ENCODE peak calls at places on chromosomes 16 and 17, in four cellular contexts. Y is body of pancreas, Q is IMR-90, F is AG04449. P is an unnamed sample.

GRCh38 chr16:24855678-24856077 is 9.9 kb downstream of the SLC5A11 start:
- DNase-seq in F (no peak), Q (no peak), Y (no peak), P (no peak)

GRCh38 chr16:4317471-4318170 is 1.8 kb downstream of the GLIS2 start:
- DNase-seq in F (no peak), Y (no peak), Q (no peak), P (no peak)

GRCh38 chr16:24541534-24541933 is 2.2 kb downstream of the RBBP6 start:
- DNase-seq in Q (no peak), Y (no peak), F (no peak), P (no peak)

GRCh38 chr17:40605301-40605700 is 40.0 kb upstream of the CCR7 start:
- DNase-seq in Y (no peak), Q (no peak), F (no peak), P (no peak)

GRCh38 chr16:73916839-73917594 is 379.6 kb upstream of the PSMD7 start:
- DNase-seq in Q (no peak), F (no peak), Y (no peak), P (no peak)

GRCh38 chr17:9768381-9768934 is 22.9 kb downstream of the DHRS7C start:
- DNase-seq in Q (peak; percentile 16), Y (no peak), F (no peak), P (no peak)

GRCh38 chr16:2008631-2009301 is 855 bp downstream of the ZNF598 start:
- DNase-seq in Q (peak; percentile 44), Y (no peak), F (no peak), P (no peak)

GRCh38 chr16:67720236-67720635 is 1.1 kb upstream of the GFOD2 start:
- DNase-seq in F (no peak), Q (no peak), Y (no peak), P (no peak)

GRCh38 chr17:38710985-38711384 is 5.9 kb downstream of the MLLT6 start:
- DNase-seq in Q (no peak), F (no peak), Y (no peak), P (no peak)

GRCh38 chr17:61469949-61470348 is 17.7 kb downstream of the TBX4 start:
- DNase-seq in F (no peak), Y (no peak), Q (no peak), P (no peak)

GRCh38 chr17:36592316-36592710 is 634 bp downstream of the DHRS11 start:
- DNase-seq in F (no peak), Y (peak; percentile 29), Q (no peak), P (no peak)

GRCh38 chr16:73747328-73747727 is 549.3 kb upstream of the PSMD7 start:
- DNase-seq in Y (no peak), F (no peak), Q (no peak), P (no peak)

GRCh38 chr17:50959341-50959740 is 93.2 kb upstream of the TOB1 start:
- DNase-seq in Q (no peak), Y (no peak), F (no peak), P (no peak)

GRCh38 chr17:32849879-32850278 is 27.0 kb downstream of the MYO1D start:
- DNase-seq in Q (no peak), Y (no peak), F (no peak), P (no peak)

GRCh38 chr16:14337303-14338191 is 266.4 kb downstream of the MRTFB start:
- DNase-seq in Q (peak; percentile 53), F (no peak), Y (no peak), P (no peak)

GRCh38 chr17:49738456-49739163 is 25.3 kb downstream of the FAM117A start:
- DNase-seq in Y (no peak), Q (no peak), F (no peak), P (no peak)

GRCh38 chr17:52136173-52136572 is 22.3 kb downstream of the CA10 start:
- DNase-seq in Q (no peak), F (no peak), Y (no peak), P (no peak)

GRCh38 chr16:12876778-12877177 is 24.6 kb upstream of the SHISA9 start:
- DNase-seq in Y (no peak), F (no peak), Q (no peak), P (no peak)

GRCh38 chr16:85556456-85557082 is 56.6 kb upstream of the GSE1 start:
- DNase-seq in F (no peak), Y (peak; percentile 63), Q (no peak), P (no peak)

GRCh38 chr17:38898291-38898679 is 27.1 kb upstream of the LASP1NB start:
- DNase-seq in Q (no peak), F (no peak), Y (no peak), P (no peak)

GRCh38 chr16:67456383-67457140 is 24.4 kb downstream of the ATP6V0D1 start:
- DNase-seq in F (no peak), Y (peak; percentile 60), Q (peak; percentile 36), P (no peak)

GRCh38 chr16:10168258-10168657 is 14.0 kb downstream of the GRIN2A start:
- DNase-seq in F (no peak), Q (no peak), Y (no peak), P (no peak)

GRCh38 chr17:35286120-35286781 is 43.4 kb downstream of the SLFN5 start:
- DNase-seq in Q (peak; percentile 20), Y (no peak), F (no peak), P (no peak)

GRCh38 chr17:27276653-27277156 is 17.2 kb upstream of the WSB1 start:
- DNase-seq in F (no peak), Y (no peak), Q (peak; percentile 65), P (no peak)

GRCh38 chr17:50114849-50115357 is 15.1 kb downstream of the SAMD14 start:
- DNase-seq in F (no peak), Q (peak; percentile 70), Y (no peak), P (no peak)

GRCh38 chr16:85274924-85275323 is 162.7 kb upstream of the CIBAR2 start:
- DNase-seq in Y (no peak), Q (no peak), F (no peak), P (no peak)

GRCh38 chr16:8674413-8675022 is at the start of gene ABAT:
- DNase-seq in Y (peak; percentile 92), F (peak; percentile 5), Q (peak; percentile 69), P (peak; percentile 55)

GRCh38 chr16:85423631-85424030 is 189.5 kb upstream of the GSE1 start:
- DNase-seq in Y (peak; percentile 11), Q (no peak), F (no peak), P (no peak)

GRCh38 chr16:12271006-12271405 is 294.5 kb downstream of the SNX29 start:
- DNase-seq in F (no peak), Q (peak; percentile 32), Y (no peak), P (no peak)

GRCh38 chr16:2928796-2929195 is 17.1 kb downstream of the FLYWCH1 start:
- DNase-seq in F (no peak), Q (no peak), Y (no peak), P (no peak)

GRCh38 chr17:74768069-74768762 is 7.9 kb downstream of the NAT9 start:
- DNase-seq in Q (peak; percentile 73), Y (peak; percentile 92), F (no peak), P (no peak)

GRCh38 chr16:68229431-68230175 is 6.3 kb downstream of the ESRP2 start:
- DNase-seq in Q (peak; percentile 65), F (peak; percentile 31), Y (peak; percentile 67), P (no peak)

GRCh38 chr17:55641559-55642160 is 81.0 kb downstream of the TMEM100 start:
- DNase-seq in Q (peak; percentile 63), F (peak; percentile 12), Y (peak; percentile 38), P (peak; percentile 46)

GRCh38 chr17:32871736-32872135 is 5.2 kb downstream of the MYO1D start:
- DNase-seq in Q (no peak), Y (no peak), F (no peak), P (no peak)

GRCh38 chr17:7440823-7441174 is 1.5 kb downstream of the FGF11 start:
- DNase-seq in Q (no peak), Y (no peak), F (no peak), P (no peak)

GRCh38 chr16:75250809-75251279 is 580 bp downstream of the BCAR1 start:
- DNase-seq in Y (peak; percentile 79), F (no peak), Q (no peak), P (no peak)

GRCh38 chr16:75248536-75249380 is 2.7 kb downstream of the BCAR1 start:
- DNase-seq in Y (no peak), F (no peak), Q (no peak), P (no peak)

GRCh38 chr16:75251280-75252048 is at the start of gene BCAR1:
- DNase-seq in F (peak; percentile 71), Y (peak; percentile 89), Q (peak; percentile 93), P (no peak)

GRCh38 chr16:75249441-75249840 is 2.0 kb downstream of the BCAR1 start:
- DNase-seq in Y (no peak), Q (no peak), F (no peak), P (no peak)

GRCh38 chr16:75250089-75250808 is 1.2 kb downstream of the BCAR1 start:
- DNase-seq in Y (peak; percentile 79), F (no peak), Q (no peak), P (no peak)
- TF ChIP-seq CTCF in Y (no peak), F (no peak), Q (no peak), P (no peak)

GRCh38 chr17:79790805-79791353 is 6.0 kb downstream of the CBX8 start:
- DNase-seq in Q (no peak), Y (no peak), F (no peak), P (no peak)
- TF ChIP-seq CTCF in Q (no peak), Y (no peak), F (no peak), P (no peak)

GRCh38 chr17:44343510-44344209 is 1.4 kb upstream of the GRN start:
- DNase-seq in Y (no peak), Q (no peak), F (no peak), P (no peak)

GRCh38 chr17:44344939-44345496 is at the start of gene GRN:
- DNase-seq in F (peak; percentile 93), Y (peak; percentile 94), Q (peak; percentile 99), P (peak; percentile 88)

GRCh38 chr17:44348234-44348987 is 3.3 kb downstream of the GRN start:
- DNase-seq in Q (peak; percentile 57), F (no peak), Y (no peak), P (no peak)

GRCh38 chr17:44346064-44346844 is 1.2 kb downstream of the GRN start:
- DNase-seq in Y (no peak), Q (no peak), F (no peak), P (no peak)

GRCh38 chr17:44345497-44346026 is 460 bp downstream of the GRN start:
- DNase-seq in Y (peak; percentile 45), F (no peak), Q (peak; percentile 59), P (no peak)
- TF ChIP-seq CTCF in Y (peak; percentile 29), F (peak; percentile 52), Q (peak; percentile 55), P (no peak)

GRCh38 chr17:57004944-57005579 is 27.1 kb downstream of the SCPEP1 start:
- DNase-seq in F (no peak), Q (no peak), Y (peak; percentile 28), P (no peak)
- TF ChIP-seq CTCF in F (no peak), Q (no peak), Y (peak; percentile 41), P (no peak)

GRCh38 chr16:64654137-64654652 is 467.7 kb downstream of the CDH11 start:
- DNase-seq in F (peak; percentile 61), Y (no peak), Q (peak; percentile 64), P (no peak)
- TF ChIP-seq CTCF in F (peak; percentile 8), Y (no peak), Q (peak; percentile 17), P (no peak)

GRCh38 chr17:42009170-42009569 is 8.1 kb downstream of the DNAJC7 start:
- DNase-seq in Y (no peak), F (no peak), Q (no peak), P (no peak)
- TF ChIP-seq CTCF in Y (no peak), F (no peak), Q (peak; percentile 14), P (no peak)

GRCh38 chr16:30615358-30616076 is 5.3 kb upstream of the ZNF689 start:
- DNase-seq in Q (peak; percentile 8), F (no peak), Y (peak; percentile 49), P (no peak)
- TF ChIP-seq CTCF in Q (peak; percentile 50), F (peak; percentile 46), Y (peak; percentile 36), P (no peak)

GRCh38 chr16:56066617-56067016 is 124.7 kb upstream of the GNAO1 start:
- DNase-seq in Y (no peak), F (no peak), Q (no peak), P (no peak)
- TF ChIP-seq CTCF in Y (no peak), F (no peak), Q (no peak), P (no peak)